ENCODE peak calls at places on chromosome 17, in six cellular contexts. C is neural crest cell, A is HepG2, F is heart left ventricle, X is endothelial cell, V is nephron progenitor cell. P is an unnamed sample.

GRCh38 chr17:27354491-27355081 is 60.7 kb downstream of the WSB1 start:
- DNase-seq in C (no peak), A (peak; percentile 46), F (no peak), X (no peak), V (no peak), P (no peak)

GRCh38 chr17:20073056-20073979 is 64.2 kb downstream of the SPECC1 start:
- DNase-seq in C (no peak), A (no peak), F (peak; percentile 66), X (no peak), V (no peak), P (peak; percentile 19)

GRCh38 chr17:36697907-36698526 is 96.6 kb downstream of the MRM1 start:
- DNase-seq in C (no peak), A (no peak), F (no peak), X (peak; percentile 51), V (peak; percentile 67), P (no peak)

GRCh38 chr17:7336240-7337175 is at the start of gene ACAP1:
- DNase-seq in C (no peak), A (no peak), F (no peak), X (peak; percentile 13), V (no peak), P (peak; percentile 80)

GRCh38 chr17:72514888-72515287 is 394.1 kb downstream of the SOX9 start:
- DNase-seq in C (no peak), A (no peak), F (peak; percentile 35), X (no peak), V (no peak), P (no peak)

GRCh38 chr17:73559532-73559931 is 84.7 kb downstream of the SDK2 start:
- DNase-seq in C (no peak), A (no peak), F (no peak), X (no peak), V (no peak), P (no peak)

GRCh38 chr17:82080048-82080788 is 14.6 kb upstream of the DUS1L start:
- DNase-seq in C (no peak), A (no peak), F (no peak), X (no peak), V (no peak), P (no peak)

GRCh38 chr17:28507567-28508195 is 1.5 kb downstream of the FOXN1 start:
- DNase-seq in C (no peak), A (no peak), F (no peak), X (no peak), V (no peak), P (no peak)

GRCh38 chr17:12522743-12523181 is 142.9 kb upstream of the MYOCD start:
- DNase-seq in C (no peak), A (peak; percentile 29), F (peak; percentile 6), X (no peak), V (peak; percentile 14), P (no peak)

GRCh38 chr17:38451030-38451839 is 23.0 kb downstream of the ARHGAP23 start:
- DNase-seq in C (no peak), A (peak; percentile 50), F (peak; percentile 82), X (peak; percentile 48), V (peak; percentile 42), P (no peak)

GRCh38 chr17:71098071-71098470 is 928.7 kb downstream of the KCNJ2 start:
- DNase-seq in C (no peak), A (no peak), F (no peak), X (no peak), V (no peak), P (no peak)

GRCh38 chr17:79925242-79925957 is 86.2 kb upstream of the CBX4 start:
- DNase-seq in C (no peak), A (no peak), F (peak; percentile 54), X (no peak), V (no peak), P (no peak)

GRCh38 chr17:65537845-65538678 is 23.4 kb downstream of the AXIN2 start:
- DNase-seq in C (no peak), A (no peak), F (no peak), X (no peak), V (no peak), P (no peak)

GRCh38 chr17:80963812-80964211 is 27.8 kb upstream of the CHMP6 start:
- DNase-seq in C (no peak), A (no peak), F (no peak), X (no peak), V (no peak), P (no peak)
- TF ChIP-seq CTCF in C (no peak), A (no peak), F (no peak), X (no peak), V (no peak), P (no peak)

GRCh38 chr17:47847341-47848197 is 3.4 kb downstream of the SP6 start:
- DNase-seq in C (no peak), A (no peak), F (no peak), X (no peak), V (peak; percentile 58), P (no peak)
- TF ChIP-seq CTCF in C (peak; percentile 39), A (peak; percentile 58), F (no peak), X (peak; percentile 48), V (peak; percentile 34), P (peak; percentile 26)

DNA sequence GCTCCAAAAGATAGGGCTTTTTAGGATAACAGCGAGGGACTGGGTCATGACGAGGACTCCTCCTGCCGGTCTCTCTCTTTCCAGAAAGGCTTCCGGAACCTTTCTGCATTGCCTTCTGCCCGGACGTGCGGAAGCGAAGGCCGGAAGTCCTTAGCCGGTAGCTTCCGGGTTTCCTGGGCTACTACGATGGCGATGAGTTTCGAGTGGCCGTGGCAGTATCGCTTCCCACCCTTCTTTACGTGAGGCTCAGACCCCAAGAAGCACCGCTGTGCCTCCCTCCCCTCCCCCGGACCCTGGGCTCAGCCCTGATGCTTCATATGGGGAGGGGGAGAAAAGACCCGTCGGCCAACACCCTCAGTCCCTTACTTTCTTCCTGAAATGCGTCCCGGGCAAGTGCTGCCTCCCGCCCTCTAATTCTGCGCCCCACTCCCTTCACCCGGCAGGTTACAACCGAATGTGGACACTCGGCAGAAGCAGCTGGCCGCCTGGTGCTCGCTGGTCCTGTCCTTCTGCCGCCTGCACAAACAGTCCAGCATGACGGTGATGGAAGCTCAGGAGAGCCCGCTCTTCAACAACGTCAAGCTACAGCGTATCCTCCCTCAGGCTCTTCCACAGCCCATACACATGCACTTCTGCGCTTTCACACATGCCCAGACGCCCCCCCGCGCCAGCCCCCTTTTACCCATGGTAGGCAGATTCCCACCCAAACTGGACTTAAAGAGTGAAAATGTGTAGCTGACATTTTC is at the start of gene VPS25:
- DNase-seq in C (peak; percentile 75), A (peak; percentile 84), F (peak; percentile 75), X (peak; percentile 61), V (peak; percentile 73), P (peak; percentile 89)
- TF ChIP-seq CTCF in C (peak; percentile 29), A (peak; percentile 61), F (no peak), X (no peak), V (no peak), P (no peak)

DNA sequence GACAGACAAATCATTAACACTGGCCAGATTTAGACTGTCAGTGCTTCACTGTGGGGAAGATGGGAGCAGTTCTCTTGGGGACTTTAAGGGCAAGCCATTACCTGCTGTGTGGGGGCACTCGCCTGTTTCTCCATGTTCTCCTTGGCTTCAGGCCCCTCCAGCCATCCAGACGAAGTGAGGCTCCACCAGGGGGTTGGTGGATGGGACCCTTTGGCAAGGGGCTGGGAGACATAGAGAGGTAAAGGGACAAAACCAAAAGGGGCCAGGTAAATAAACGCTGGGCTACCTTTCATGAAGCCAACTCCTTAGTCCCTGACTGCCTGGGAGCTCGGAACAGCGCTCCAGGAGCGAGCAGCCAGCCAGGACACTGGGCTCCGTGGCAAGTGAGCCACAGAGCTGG is 14.0 kb downstream of the TBX4 start:
- DNase-seq in C (no peak), A (no peak), F (no peak), X (no peak), V (no peak), P (no peak)
- TF ChIP-seq CTCF in C (no peak), A (no peak), F (no peak), X (no peak), V (no peak), P (no peak)

DNA sequence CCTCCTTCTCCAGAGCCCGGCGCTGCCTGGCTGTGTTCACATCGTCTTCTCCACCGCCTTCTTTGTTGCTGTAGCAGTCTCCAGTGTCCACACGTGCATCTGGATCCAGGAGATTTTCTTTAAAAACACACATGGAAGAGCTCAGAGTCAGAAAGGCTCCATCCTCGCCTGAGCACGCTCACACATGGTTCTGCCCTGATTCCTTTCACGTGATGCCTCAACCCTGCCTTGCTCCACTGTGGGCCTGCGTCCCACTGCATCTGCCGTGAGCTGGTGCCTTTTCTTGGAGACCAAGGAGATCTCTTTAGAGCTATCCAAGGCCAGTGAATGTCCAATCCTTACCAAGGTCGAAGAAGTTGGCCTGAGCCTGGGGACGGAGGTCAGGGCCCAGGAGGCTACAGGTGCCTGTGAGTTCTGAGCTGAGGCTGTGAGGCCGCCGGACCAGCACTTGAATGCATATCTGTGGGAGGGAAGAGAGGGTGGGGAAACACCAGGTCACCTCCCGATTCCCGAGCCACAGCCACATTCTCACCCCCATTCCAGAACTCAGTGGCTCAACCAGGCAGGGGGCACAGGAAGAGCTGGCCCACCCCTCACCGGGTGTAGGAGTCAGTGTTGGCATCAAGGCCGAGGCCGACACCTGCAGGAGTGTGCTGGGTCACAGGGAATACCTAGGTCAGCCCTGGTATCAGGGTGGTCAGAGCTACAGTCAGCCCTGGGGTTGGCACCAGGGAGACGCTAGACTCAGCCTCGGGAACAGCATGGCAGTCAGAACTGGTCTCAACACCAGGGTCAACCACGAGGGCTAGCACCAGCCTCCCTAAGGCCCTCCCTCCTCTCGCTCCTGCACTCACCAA is 37.6 kb downstream of the HASPIN start:
- DNase-seq in C (no peak), A (no peak), F (no peak), X (no peak), V (no peak), P (no peak)
- TF ChIP-seq CTCF in C (no peak), A (no peak), F (no peak), X (no peak), V (no peak), P (no peak)

GRCh38 chr17:49616086-49616485 is 40.4 kb downstream of the NXPH3 start:
- DNase-seq in C (no peak), A (no peak), F (no peak), X (no peak), V (no peak), P (peak; percentile 31)
- TF ChIP-seq CTCF in C (peak; percentile 21), A (peak; percentile 11), F (peak; percentile 21), X (no peak), V (no peak), P (peak; percentile 3)